ENCODE peak calls at places on chromosomes 4 and X, in four cellular contexts. T, S, A and Q are unnamed samples.

GRCh38 chr4:27684501-27685077 is 823.9 kb downstream of the STIM2 start:
- DNase-seq in T (peak; percentile 55), S (peak; percentile 42), A (peak; percentile 58), Q (peak; percentile 45)

GRCh38 chr4:163484906-163485305 is 9.6 kb upstream of the TMA16 start:
- DNase-seq in T (peak; percentile 66), S (peak; percentile 51), A (peak; percentile 49), Q (peak; percentile 40)

GRCh38 chr4:127479031-127479622 is 153.6 kb upstream of the INTU start:
- DNase-seq in T (peak; percentile 11), S (peak; percentile 52), A (peak; percentile 50), Q (no peak)

GRCh38 chrX:122188751-122189150 is 995.3 kb upstream of the GRIA3 start:
- DNase-seq in T (no peak), S (no peak), A (no peak), Q (no peak)

GRCh38 chr4:123398151-123398802 is 1.7 kb downstream of the SPRY1 start:
- DNase-seq in T (peak; percentile 65), S (peak; percentile 62), A (peak; percentile 59), Q (peak; percentile 73)

GRCh38 chr4:112704991-112705845 is 68.3 kb downstream of the LARP7 start:
- DNase-seq in T (peak; percentile 25), S (peak; percentile 58), A (peak; percentile 39), Q (peak; percentile 18)

GRCh38 chr4:7805533-7806079 is 134.1 kb downstream of the AFAP1 start:
- DNase-seq in T (no peak), S (peak; percentile 95), A (peak; percentile 95), Q (no peak)

GRCh38 chrX:46180258-46180687 is 364.9 kb downstream of the ZNF674 start:
- DNase-seq in T (no peak), S (peak; percentile 47), A (peak; percentile 60), Q (no peak)

GRCh38 chrX:150692837-150693781 is at the start of gene MTMR1:
- DNase-seq in T (no peak), S (no peak), A (no peak), Q (peak; percentile 14)

GRCh38 chr4:87086143-87086805 is 134.1 kb downstream of the KLHL8 start:
- DNase-seq in T (no peak), S (no peak), A (no peak), Q (no peak)

GRCh38 chr4:48017108-48017527 is 546 bp downstream of the NIPAL1 start:
- DNase-seq in T (peak; percentile 18), S (peak; percentile 66), A (peak; percentile 20), Q (peak; percentile 69)

GRCh38 chr4:169295822-169296221 is 25.1 kb upstream of the SH3RF1 start:
- DNase-seq in T (no peak), S (no peak), A (no peak), Q (no peak)
- TF ChIP-seq CTCF in T (no peak), S (no peak), A (no peak), Q (no peak)

DNA sequence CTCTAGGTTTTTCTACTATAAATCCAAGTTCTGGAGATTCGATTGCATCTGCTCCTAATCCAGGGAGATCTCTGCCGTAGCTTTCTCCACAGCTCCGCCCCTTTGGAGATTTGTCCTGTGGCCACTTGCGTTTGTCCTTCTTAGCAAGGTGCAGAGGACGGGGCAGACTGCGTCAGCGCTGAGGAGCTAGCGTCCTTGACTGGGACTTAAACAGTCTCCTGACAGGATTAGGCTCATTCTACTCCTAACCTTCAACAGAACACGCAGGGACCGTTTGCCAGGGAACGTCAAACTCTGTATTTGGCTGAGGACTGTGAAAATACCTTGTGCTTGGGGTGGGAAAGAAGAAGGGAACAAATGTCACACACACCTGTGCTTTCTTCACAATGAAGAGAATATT is 38.6 kb downstream of the SORBS2 start:
- DNase-seq in T (no peak), S (no peak), A (no peak), Q (no peak)
- TF ChIP-seq CTCF in T (no peak), S (no peak), A (no peak), Q (no peak)

GRCh38 chrX:18389968-18390367 is 35.4 kb upstream of the CDKL5 start:
- DNase-seq in T (no peak), S (no peak), A (peak; percentile 39), Q (no peak)
- TF ChIP-seq CTCF in T (peak; percentile 26), S (no peak), A (peak; percentile 55), Q (no peak)

GRCh38 chrX:101462892-101463291 is 22.4 kb upstream of the ARMCX4 start:
- DNase-seq in T (no peak), S (peak; percentile 24), A (peak; percentile 21), Q (no peak)
- TF ChIP-seq CTCF in T (peak; percentile 39), S (peak; percentile 43), A (no peak), Q (peak; percentile 9)

DNA sequence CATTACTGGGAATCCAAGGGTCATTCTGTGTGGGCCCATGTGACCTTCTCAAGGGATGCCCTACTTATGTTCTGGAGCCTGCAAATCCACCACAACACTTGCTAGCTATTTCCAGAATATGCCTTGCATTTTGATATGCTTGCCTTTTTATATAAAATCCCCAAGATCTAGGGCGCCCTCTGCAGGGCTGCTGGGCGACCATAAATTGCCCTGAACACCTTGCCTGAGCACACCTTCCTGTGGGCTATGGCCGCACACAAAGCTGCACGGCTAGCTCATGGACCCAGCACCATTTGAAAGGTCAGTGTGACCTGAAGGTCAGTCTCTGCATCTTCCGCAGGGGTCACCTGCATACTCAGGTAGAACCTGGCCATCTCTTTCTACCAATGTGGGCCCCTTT is 311.7 kb downstream of the NLGN4X start:
- DNase-seq in T (no peak), S (no peak), A (peak; percentile 1), Q (no peak)
- TF ChIP-seq CTCF in T (peak; percentile 24), S (no peak), A (no peak), Q (no peak)

GRCh38 chrX:15594371-15594770 is 6.4 kb downstream of the ACE2 start:
- DNase-seq in T (no peak), S (no peak), A (peak; percentile 2), Q (no peak)
- TF ChIP-seq CTCF in T (no peak), S (peak; percentile 8), A (no peak), Q (peak; percentile 28)

GRCh38 chr4:91729851-91730250 is 573.9 kb upstream of the GRID2 start:
- DNase-seq in T (no peak), S (no peak), A (no peak), Q (no peak)

GRCh38 chr4:91734682-91735081 is 569.1 kb upstream of the GRID2 start:
- DNase-seq in T (no peak), S (no peak), A (no peak), Q (no peak)
- TF ChIP-seq CTCF in T (peak; percentile 44), S (no peak), A (no peak), Q (no peak)